ENCODE peak calls at places on chromosomes 7 and 10, in five cellular contexts. One of them, this sample, is unnamed.

GRCh38 chr7:124388751-124389150 is 355.9 kb upstream of the TMEM229A start:
- DNase-seq in K562: no peak
- DNase-seq in HepG2: no peak
- DNase-seq in GM12878: no peak
- DNase-seq in H1: no peak
- DNase-seq in this sample: no peak

GRCh38 chr10:515674-516073 is 173.8 kb downstream of the DIP2C start:
- DNase-seq in K562: no peak
- DNase-seq in HepG2: no peak
- DNase-seq in GM12878: peak
- DNase-seq in H1: no peak
- DNase-seq in this sample: no peak

GRCh38 chr10:34121974-34122282 is 693.2 kb downstream of the PARD3 start:
- DNase-seq in K562: no peak
- DNase-seq in HepG2: no peak
- DNase-seq in GM12878: peak
- DNase-seq in H1: peak
- DNase-seq in this sample: no peak

GRCh38 chr7:5667391-5667790 is 114.1 kb downstream of the RNF216 start:
- DNase-seq in K562: peak
- DNase-seq in HepG2: no peak
- DNase-seq in GM12878: no peak
- DNase-seq in H1: no peak
- DNase-seq in this sample: no peak

GRCh38 chr10:62443866-62444265 is 69.7 kb downstream of the ZNF365 start:
- DNase-seq in K562: no peak
- DNase-seq in HepG2: no peak
- DNase-seq in GM12878: no peak
- DNase-seq in H1: no peak
- DNase-seq in this sample: no peak

GRCh38 chr7:74412603-74413002 is 41.1 kb upstream of the GTF2IRD1 start:
- DNase-seq in K562: peak
- DNase-seq in HepG2: no peak
- DNase-seq in GM12878: no peak
- DNase-seq in H1: no peak
- DNase-seq in this sample: no peak

GRCh38 chr10:498760-499435 is 190.6 kb downstream of the DIP2C start:
- DNase-seq in K562: no peak
- DNase-seq in HepG2: no peak
- DNase-seq in GM12878: no peak
- DNase-seq in H1: no peak
- DNase-seq in this sample: no peak

GRCh38 chr10:77661674-77662073 is 24.1 kb upstream of the KCNMA1 start:
- DNase-seq in K562: no peak
- DNase-seq in HepG2: no peak
- DNase-seq in GM12878: no peak
- DNase-seq in H1: peak
- DNase-seq in this sample: no peak

GRCh38 chr7:16918288-16918895 is 36.6 kb upstream of the AGR3 start:
- DNase-seq in K562: peak
- DNase-seq in HepG2: peak
- DNase-seq in GM12878: no peak
- DNase-seq in H1: no peak
- DNase-seq in this sample: no peak

GRCh38 chr7:20350518-20350951 is 19.8 kb downstream of the ITGB8 start:
- DNase-seq in K562: no peak
- DNase-seq in HepG2: no peak
- DNase-seq in GM12878: no peak
- DNase-seq in H1: no peak
- DNase-seq in this sample: no peak

GRCh38 chr7:125491137-125491536 is 561.5 kb upstream of the POT1 start:
- DNase-seq in K562: no peak
- DNase-seq in HepG2: no peak
- DNase-seq in GM12878: no peak
- DNase-seq in H1: no peak
- DNase-seq in this sample: no peak

GRCh38 chr7:148697256-148697841 is 1.4 kb upstream of the CUL1 start:
- DNase-seq in K562: no peak
- DNase-seq in HepG2: no peak
- DNase-seq in GM12878: no peak
- DNase-seq in H1: no peak
- DNase-seq in this sample: no peak

GRCh38 chr10:105872665-105873064 is 1231.6 kb downstream of the SORCS3 start:
- DNase-seq in K562: no peak
- DNase-seq in HepG2: no peak
- DNase-seq in GM12878: no peak
- DNase-seq in H1: no peak
- DNase-seq in this sample: no peak

GRCh38 chr10:19828278-19829049 is 12.2 kb downstream of the PLXDC2 start:
- DNase-seq in K562: no peak
- DNase-seq in HepG2: no peak
- DNase-seq in GM12878: no peak
- DNase-seq in H1: no peak
- DNase-seq in this sample: peak

GRCh38 chr7:100567045-100567730 is 6.5 kb downstream of the SAP25 start:
- DNase-seq in K562: no peak
- DNase-seq in HepG2: no peak
- DNase-seq in GM12878: no peak
- DNase-seq in H1: no peak
- DNase-seq in this sample: no peak
- TF ChIP-seq ATF2 in K562: no peak
- TF ChIP-seq ATF2 in HepG2: no peak
- TF ChIP-seq ATF2 in GM12878: no peak
- TF ChIP-seq ATF2 in H1: no peak
- TF ChIP-seq ATF2 in this sample: no peak

GRCh38 chr7:127581716-127582115 is 3.7 kb downstream of the GCC1 start:
- DNase-seq in K562: no peak
- DNase-seq in HepG2: no peak
- DNase-seq in GM12878: no peak
- DNase-seq in H1: no peak
- DNase-seq in this sample: no peak
- TF ChIP-seq ATF2 in K562: no peak
- TF ChIP-seq ATF2 in HepG2: no peak
- TF ChIP-seq ATF2 in GM12878: no peak
- TF ChIP-seq ATF2 in H1: no peak
- TF ChIP-seq ATF2 in this sample: no peak

GRCh38 chr10:114877301-114877644 is 55.7 kb downstream of the FHIP2A start:
- DNase-seq in K562: no peak
- DNase-seq in HepG2: no peak
- DNase-seq in GM12878: no peak
- DNase-seq in H1: no peak
- DNase-seq in this sample: no peak

GRCh38 chr10:114876169-114876568 is 54.6 kb downstream of the FHIP2A start:
- DNase-seq in K562: no peak
- DNase-seq in HepG2: peak
- DNase-seq in GM12878: no peak
- DNase-seq in H1: no peak
- DNase-seq in this sample: no peak

GRCh38 chr10:114872519-114873087 is 51.0 kb downstream of the FHIP2A start:
- DNase-seq in K562: no peak
- DNase-seq in HepG2: no peak
- DNase-seq in GM12878: no peak
- DNase-seq in H1: no peak
- DNase-seq in this sample: no peak

GRCh38 chr10:114876602-114877300 is 55.2 kb downstream of the FHIP2A start:
- DNase-seq in K562: peak
- DNase-seq in HepG2: peak
- DNase-seq in GM12878: peak
- DNase-seq in H1: peak
- DNase-seq in this sample: peak

GRCh38 chr10:114874827-114875541 is 53.4 kb downstream of the FHIP2A start:
- DNase-seq in K562: no peak
- DNase-seq in HepG2: peak
- DNase-seq in GM12878: no peak
- DNase-seq in H1: peak
- DNase-seq in this sample: peak
- TF ChIP-seq ATF2 in K562: no peak
- TF ChIP-seq ATF2 in HepG2: no peak
- TF ChIP-seq ATF2 in GM12878: no peak
- TF ChIP-seq ATF2 in H1: no peak
- TF ChIP-seq ATF2 in this sample: no peak

GRCh38 chr10:63561421-63561820 is 40.2 kb downstream of the REEP3 start:
- DNase-seq in K562: no peak
- DNase-seq in HepG2: no peak
- DNase-seq in GM12878: no peak
- DNase-seq in H1: no peak
- DNase-seq in this sample: no peak
- TF ChIP-seq ATF2 in K562: no peak
- TF ChIP-seq ATF2 in HepG2: no peak
- TF ChIP-seq ATF2 in GM12878: no peak
- TF ChIP-seq ATF2 in H1: no peak
- TF ChIP-seq ATF2 in this sample: no peak

GRCh38 chr7:1225462-1226154 is 7.1 kb upstream of the UNCX start:
- DNase-seq in K562: peak
- DNase-seq in HepG2: no peak
- DNase-seq in GM12878: no peak
- DNase-seq in H1: peak
- DNase-seq in this sample: peak
- TF ChIP-seq ATF2 in K562: no peak
- TF ChIP-seq ATF2 in HepG2: no peak
- TF ChIP-seq ATF2 in GM12878: no peak
- TF ChIP-seq ATF2 in H1: no peak
- TF ChIP-seq ATF2 in this sample: no peak

GRCh38 chr7:50534690-50535290 is 30.4 kb downstream of the DDC start:
- DNase-seq in K562: peak
- DNase-seq in HepG2: peak
- DNase-seq in GM12878: no peak
- DNase-seq in H1: no peak
- DNase-seq in this sample: no peak
- TF ChIP-seq ATF2 in K562: no peak
- TF ChIP-seq ATF2 in HepG2: no peak
- TF ChIP-seq ATF2 in GM12878: no peak
- TF ChIP-seq ATF2 in H1: no peak
- TF ChIP-seq ATF2 in this sample: no peak

DNA sequence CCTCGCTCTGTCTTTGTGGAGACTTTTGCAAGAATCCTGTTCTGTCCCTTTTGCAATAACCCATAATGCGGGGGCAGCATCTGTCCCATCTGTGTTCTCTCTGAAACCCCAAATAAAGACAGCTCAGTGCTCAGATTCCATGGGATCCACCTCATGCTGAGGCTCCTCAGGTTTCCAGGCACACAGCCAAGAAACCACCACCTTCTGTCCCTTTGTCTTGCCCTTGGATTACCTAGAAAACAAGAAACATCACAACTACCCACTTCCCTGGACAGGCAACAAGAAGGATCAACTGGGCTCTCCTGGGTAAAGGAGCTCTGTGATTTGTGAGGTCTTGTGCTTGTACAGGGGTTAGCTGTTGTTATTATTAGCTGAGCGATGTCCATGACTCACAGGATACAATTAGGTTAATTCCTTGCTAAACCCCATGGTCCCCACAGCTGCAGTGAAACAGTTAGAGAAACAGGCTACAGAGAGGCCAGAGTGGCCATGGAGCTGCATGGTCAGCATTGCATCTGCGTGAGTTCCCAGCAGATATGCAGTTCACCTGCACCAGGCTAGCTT is 50.2 kb downstream of the CXCL12 start:
- DNase-seq in K562: no peak
- DNase-seq in HepG2: no peak
- DNase-seq in GM12878: no peak
- DNase-seq in H1: no peak
- DNase-seq in this sample: no peak
- TF ChIP-seq ATF2 in K562: no peak
- TF ChIP-seq ATF2 in HepG2: no peak
- TF ChIP-seq ATF2 in GM12878: no peak
- TF ChIP-seq ATF2 in H1: no peak
- TF ChIP-seq ATF2 in this sample: no peak

GRCh38 chr10:119396709-119397071 is 145.8 kb downstream of the RGS10 start:
- DNase-seq in K562: no peak
- DNase-seq in HepG2: no peak
- DNase-seq in GM12878: no peak
- DNase-seq in H1: no peak
- DNase-seq in this sample: no peak

GRCh38 chr10:119396008-119396708 is 146.4 kb downstream of the RGS10 start:
- DNase-seq in K562: no peak
- DNase-seq in HepG2: no peak
- DNase-seq in GM12878: no peak
- DNase-seq in H1: no peak
- DNase-seq in this sample: no peak

GRCh38 chr10:119393845-119394244 is 148.7 kb downstream of the RGS10 start:
- DNase-seq in K562: no peak
- DNase-seq in HepG2: no peak
- DNase-seq in GM12878: no peak
- DNase-seq in H1: no peak
- DNase-seq in this sample: no peak

GRCh38 chr10:119394657-119395286 is 147.7 kb downstream of the RGS10 start:
- DNase-seq in K562: no peak
- DNase-seq in HepG2: no peak
- DNase-seq in GM12878: no peak
- DNase-seq in H1: no peak
- DNase-seq in this sample: no peak

GRCh38 chr10:119395287-119396007 is 147.1 kb downstream of the RGS10 start:
- DNase-seq in K562: no peak
- DNase-seq in HepG2: no peak
- DNase-seq in GM12878: no peak
- DNase-seq in H1: no peak
- DNase-seq in this sample: peak
- TF ChIP-seq ATF2 in K562: no peak
- TF ChIP-seq ATF2 in HepG2: no peak
- TF ChIP-seq ATF2 in GM12878: no peak
- TF ChIP-seq ATF2 in H1: no peak
- TF ChIP-seq ATF2 in this sample: no peak

This sample was measured in WTC11.